ENCODE peak calls at places on chromosome 3, in four cellular contexts. O, H, A and E are unnamed samples.

GRCh38 chr3:196499807-196500524 is 3.6 kb downstream of the RNF168 start:
- DNase-seq in A (no peak), H (no peak), O (no peak), E (no peak)

GRCh38 chr3:45473841-45474240 is 85.5 kb downstream of the LARS2 start:
- DNase-seq in H (peak), O (no peak), A (no peak), E (no peak)

GRCh38 chr3:143896486-143896885 is 48.2 kb upstream of the SLC9A9 start:
- DNase-seq in H (peak), A (no peak), O (no peak), E (no peak)

GRCh38 chr3:123440181-123440580 is 8.7 kb downstream of the ADCY5 start:
- DNase-seq in A (no peak), O (no peak), H (no peak), E (no peak)

GRCh38 chr3:52435246-52436101 is 9.4 kb downstream of the SEMA3G start:
- DNase-seq in O (no peak), A (peak), H (no peak), E (no peak)

GRCh38 chr3:78734048-78734637 is 1033.7 kb downstream of the ROBO1 start:
- DNase-seq in A (no peak), O (no peak), H (peak), E (no peak)

GRCh38 chr3:18234717-18235335 is 190.3 kb downstream of the SATB1 start:
- DNase-seq in H (peak), O (no peak), A (no peak), E (no peak)

GRCh38 chr3:139302084-139302800 is 41.6 kb upstream of the MRPS22 start:
- DNase-seq in A (no peak), O (peak), H (peak), E (no peak)

GRCh38 chr3:50913279-50913678 is 238.6 kb downstream of the DOCK3 start:
- DNase-seq in A (no peak), H (no peak), O (no peak), E (no peak)

GRCh38 chr3:108985844-108986243 is 32.2 kb upstream of the GUCA1C start:
- DNase-seq in O (no peak), A (no peak), H (no peak), E (no peak)

GRCh38 chr3:128438488-128439072 is 28.1 kb downstream of the DNAJB8 start:
- DNase-seq in O (no peak), H (no peak), A (peak), E (no peak)

GRCh38 chr3:122978569-122978968 is 49.0 kb downstream of the SEMA5B start:
- DNase-seq in O (no peak), A (no peak), H (no peak), E (no peak)

GRCh38 chr3:2024037-2024436 is 74.6 kb upstream of the CNTN4 start:
- DNase-seq in H (no peak), O (no peak), A (no peak), E (no peak)

GRCh38 chr3:84126160-84126559 is 832.6 kb upstream of the CADM2 start:
- DNase-seq in O (no peak), A (peak), H (no peak), E (no peak)

GRCh38 chr3:170506556-170506955 is 79.3 kb downstream of the SLC7A14 start:
- DNase-seq in H (peak), A (no peak), O (no peak), E (no peak)

GRCh38 chr3:193711964-193712598 is 119.1 kb downstream of the OPA1 start:
- DNase-seq in A (no peak), H (no peak), O (no peak), E (no peak)

GRCh38 chr3:23751485-23751811 is 54.3 kb upstream of the UBE2E1 start:
- DNase-seq in A (no peak), O (no peak), H (peak), E (no peak)

GRCh38 chr3:24220859-24221657 is 273.6 kb downstream of the THRB start:
- DNase-seq in H (peak), O (peak), A (no peak), E (no peak)

DNA sequence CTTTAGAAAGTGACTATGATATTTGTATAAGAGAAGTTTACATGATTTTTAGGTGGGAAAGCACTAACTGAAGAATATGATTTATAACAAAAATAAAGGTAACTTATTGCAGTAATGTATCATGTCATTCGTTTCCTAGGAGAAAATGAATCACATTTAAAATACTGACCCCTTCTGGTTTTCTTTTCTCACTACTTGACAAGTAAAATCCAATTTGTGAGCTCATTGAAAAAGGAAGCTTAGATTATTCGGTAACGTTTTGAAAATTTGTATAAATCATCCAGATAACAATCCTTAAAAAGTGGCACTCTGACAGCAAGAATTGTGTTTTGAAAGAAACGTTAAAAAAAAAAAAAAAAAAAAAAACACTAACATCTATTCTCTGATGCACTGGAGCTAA is 39.0 kb downstream of the NSUN3 start:
- DNase-seq in O (no peak), A (no peak), H (peak), E (no peak)
- TF ChIP-seq CTCF in O (no peak), A (no peak), H (peak), E (no peak)

GRCh38 chr3:67896130-67896529 is 241.7 kb upstream of the SUCLG2 start:
- DNase-seq in H (no peak), O (no peak), A (no peak), E (no peak)

GRCh38 chr3:67898916-67899315 is 244.5 kb upstream of the SUCLG2 start:
- DNase-seq in O (no peak), A (no peak), H (no peak), E (no peak)

GRCh38 chr3:67901681-67902080 is 247.3 kb upstream of the SUCLG2 start:
- DNase-seq in O (no peak), H (no peak), A (no peak), E (no peak)

GRCh38 chr3:67897686-67898336 is 243.4 kb upstream of the SUCLG2 start:
- DNase-seq in H (no peak), A (no peak), O (no peak), E (no peak)
- TF ChIP-seq CTCF in H (no peak), A (no peak), O (no peak), E (no peak)

GRCh38 chr3:37308247-37308646 is 133.9 kb upstream of the LRRFIP2 start:
- DNase-seq in A (no peak), O (no peak), H (peak), E (peak)
- TF ChIP-seq CTCF in A (peak), O (peak), H (peak), E (peak)

DNA sequence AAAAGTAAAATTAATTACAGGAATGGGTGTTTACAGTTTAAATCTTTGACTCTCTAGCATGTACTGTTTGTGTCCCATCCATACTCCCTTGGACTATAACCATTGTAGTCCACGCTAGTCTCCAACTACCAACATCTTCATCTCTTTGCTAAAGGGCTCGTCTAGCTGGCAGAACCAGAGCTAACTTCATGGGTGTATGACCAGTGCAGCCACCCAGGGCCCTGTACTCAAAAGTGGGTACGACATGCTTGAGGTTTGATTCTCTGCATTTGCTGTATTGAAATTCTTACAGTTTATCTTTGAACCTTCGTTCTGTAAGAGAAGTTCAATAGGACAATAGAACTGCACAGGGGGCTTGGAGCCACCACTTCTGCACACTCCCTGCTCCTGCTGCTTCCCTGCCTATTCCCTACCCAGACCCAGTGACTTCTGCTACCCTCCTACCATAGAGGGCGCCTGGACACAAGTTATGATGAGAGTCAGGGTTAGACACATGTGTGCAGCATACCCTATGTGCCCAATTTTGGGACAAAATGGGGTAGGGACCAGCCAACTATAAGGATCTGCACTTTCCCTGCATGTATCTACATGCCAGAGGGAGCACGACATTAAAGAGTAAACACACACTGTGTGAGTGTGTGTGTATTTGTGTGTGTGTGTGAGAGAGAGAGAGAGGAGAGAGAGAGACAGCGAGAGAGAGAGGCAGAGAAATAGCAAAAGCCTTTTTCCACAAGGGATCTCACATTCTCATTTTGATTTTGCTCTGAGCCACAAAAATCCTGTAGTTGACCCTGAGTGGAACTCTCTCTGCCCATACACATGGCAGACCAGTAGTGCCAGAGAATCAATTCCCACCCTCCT is 59.0 kb upstream of the NECTIN3 start:
- DNase-seq in H (peak), O (no peak), A (no peak), E (no peak)
- TF ChIP-seq CTCF in H (peak), O (no peak), A (no peak), E (no peak)